ENCODE peak calls at places on chromosomes 16 and 17, in six cellular contexts. K, N, T, D, S and H are unnamed samples.

GRCh38 chr17:81030726-81031570 is 4.0 kb upstream of the BAIAP2 start:
- DNase-seq in T (no peak), D (no peak), S (peak; percentile 81), K (peak; percentile 75), N (no peak), H (no peak)

GRCh38 chr17:40022961-40023541 is 7.8 kb downstream of the CSF3 start:
- DNase-seq in S (peak; percentile 79), N (no peak), K (no peak), D (no peak), T (no peak), H (no peak)

GRCh38 chr17:2064980-2065785 is 10.3 kb downstream of the HIC1 start:
- DNase-seq in S (no peak), D (no peak), N (no peak), T (no peak), K (no peak), H (no peak)

GRCh38 chr16:12067714-12068401 is 91.3 kb downstream of the SNX29 start:
- DNase-seq in N (peak; percentile 58), T (peak; percentile 52), D (peak; percentile 72), K (peak; percentile 65), S (no peak), H (peak; percentile 62)

GRCh38 chr16:69143116-69143515 is 10.7 kb downstream of the UTP4 start:
- DNase-seq in S (no peak), T (peak; percentile 75), N (no peak), K (no peak), D (no peak), H (no peak)

GRCh38 chr17:82339634-82340580 is 6.3 kb upstream of the SECTM1 start:
- DNase-seq in N (no peak), S (peak; percentile 31), K (no peak), T (no peak), D (no peak), H (no peak)

GRCh38 chr16:85711982-85712587 is 23.3 kb upstream of the GINS2 start:
- DNase-seq in T (no peak), N (no peak), S (no peak), K (no peak), D (no peak), H (no peak)

GRCh38 chr16:50190292-50190691 is 37.2 kb downstream of the TENT4B start:
- DNase-seq in N (no peak), K (no peak), D (no peak), S (no peak), T (no peak), H (no peak)

GRCh38 chr17:57471941-57472368 is 215.6 kb downstream of the MSI2 start:
- DNase-seq in S (no peak), T (no peak), N (no peak), D (no peak), K (no peak), H (no peak)

GRCh38 chr17:29140631-29141483 is 39.3 kb downstream of the MYO18A start:
- DNase-seq in D (no peak), S (peak; percentile 83), N (peak; percentile 74), T (no peak), K (no peak), H (no peak)

GRCh38 chr17:67575325-67575724 is 142.4 kb upstream of the NOL11 start:
- DNase-seq in S (no peak), T (no peak), D (no peak), K (no peak), N (no peak), H (no peak)

GRCh38 chr17:67386965-67387551 is 10.0 kb downstream of the PITPNC1 start:
- DNase-seq in K (peak; percentile 38), T (peak; percentile 58), D (no peak), S (peak; percentile 87), N (no peak), H (no peak)

GRCh38 chr17:8266648-8267479 is 17.8 kb downstream of the PFAS start:
- DNase-seq in D (no peak), K (no peak), T (no peak), S (no peak), N (no peak), H (no peak)

GRCh38 chr17:5711344-5711743 is 127.0 kb upstream of the NLRP1 start:
- DNase-seq in D (no peak), K (no peak), N (no peak), T (no peak), S (no peak), H (no peak)

GRCh38 chr17:7133916-7134315 is 19.3 kb upstream of the ASGR2 start:
- DNase-seq in T (no peak), S (no peak), N (no peak), K (no peak), D (no peak), H (no peak)

GRCh38 chr16:56241596-56241995 is 50.3 kb downstream of the GNAO1 start:
- DNase-seq in K (no peak), D (no peak), T (no peak), S (no peak), N (no peak), H (no peak)

GRCh38 chr17:80795090-80795609 is 196.5 kb upstream of the CHMP6 start:
- DNase-seq in N (no peak), D (no peak), S (no peak), T (peak; percentile 24), K (no peak), H (no peak)

GRCh38 chr17:34393401-34393800 is 30.4 kb upstream of the CCL1 start:
- DNase-seq in K (no peak), S (no peak), T (no peak), N (no peak), D (no peak), H (no peak)

GRCh38 chr17:8837438-8838075 is 29.9 kb downstream of the PIK3R6 start:
- DNase-seq in S (no peak), K (peak; percentile 10), T (no peak), D (no peak), N (no peak), H (no peak)

GRCh38 chr17:50963139-50963538 is 97.0 kb upstream of the TOB1 start:
- DNase-seq in K (no peak), T (no peak), S (no peak), D (no peak), N (no peak), H (no peak)

GRCh38 chr16:72094266-72094610 is 591 bp downstream of the DHX38 start:
- DNase-seq in N (no peak), D (no peak), T (no peak), K (no peak), S (no peak), H (no peak)

GRCh38 chr16:67666032-67666537 is 465 bp downstream of the ENKD1 start:
- DNase-seq in D (no peak), N (no peak), K (no peak), S (peak; percentile 88), T (peak; percentile 54), H (no peak)

GRCh38 chr16:55655709-55656694 is at the start of gene SLC6A2:
- DNase-seq in N (no peak), D (no peak), K (no peak), S (peak; percentile 76), T (no peak), H (no peak)

GRCh38 chr16:72637306-72637705 is 410.6 kb downstream of the ZFHX3 start:
- DNase-seq in K (no peak), D (peak; percentile 29), S (no peak), T (no peak), N (no peak), H (no peak)

DNA sequence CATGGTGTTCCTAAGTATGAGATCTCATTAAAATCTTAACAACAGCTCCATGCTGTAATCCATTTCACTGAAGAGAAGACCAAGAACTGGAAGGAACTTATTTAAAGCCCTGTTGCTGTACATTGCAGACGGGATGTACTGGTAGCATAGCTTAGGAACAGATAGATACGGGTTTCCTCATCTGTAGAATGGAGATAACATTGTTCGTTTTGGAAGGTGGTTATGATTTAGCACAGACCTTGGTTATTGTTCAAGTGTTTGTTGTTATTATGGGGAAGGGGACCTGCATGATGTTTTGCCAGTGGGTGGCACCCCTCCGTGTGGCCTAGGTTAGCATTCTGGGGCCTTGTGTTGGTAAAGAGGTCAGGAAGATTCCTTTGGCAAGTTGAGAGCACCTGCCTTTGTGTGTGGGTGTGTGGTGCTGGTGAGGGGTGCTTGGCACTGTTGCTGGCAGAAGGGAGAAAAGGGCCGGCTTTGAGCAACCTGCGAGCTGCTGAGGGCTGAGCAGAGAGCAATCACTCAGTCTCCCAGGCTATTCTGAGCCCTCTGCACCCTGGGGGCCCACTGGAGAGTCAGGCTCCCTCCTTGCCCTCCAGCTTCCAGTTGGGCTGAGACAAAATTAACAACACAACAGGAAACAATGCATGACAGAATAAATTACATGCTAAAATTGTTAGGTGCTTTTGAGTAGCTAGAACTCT is 2.3 kb downstream of the TAOK2 start:
- DNase-seq in S (peak; percentile 34), K (no peak), N (no peak), D (no peak), T (no peak), H (no peak)
- H3K4me3 ChIP-seq in S (peak overlapping the region; percentile 97), K (peak overlapping the region; percentile 11), N (no peak overlapping the region), D (peak overlapping the region; percentile 95), T (no peak overlapping the region), H (peak overlapping the region; percentile 87)

DNA sequence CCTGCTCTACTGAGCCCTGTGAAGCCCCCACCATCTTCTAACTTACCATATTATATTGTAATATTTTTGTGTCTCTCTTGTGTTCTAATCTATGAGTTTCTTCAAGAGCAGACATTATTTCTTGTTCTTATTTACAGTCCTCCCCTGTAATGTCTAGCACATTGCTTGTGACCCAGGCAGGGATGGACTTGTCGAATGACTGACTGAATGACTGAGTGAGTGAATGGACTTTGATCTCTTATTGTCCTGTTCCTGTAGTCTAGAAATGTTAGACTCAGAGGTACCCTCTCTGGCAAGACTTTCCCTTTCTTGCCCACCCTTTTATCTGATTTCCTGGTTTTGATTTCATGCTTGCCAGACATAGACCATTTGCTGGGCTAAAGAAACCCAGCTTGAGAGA is 35.0 kb upstream of the MED13 start:
- DNase-seq in K (no peak), D (no peak), S (no peak), N (no peak), T (no peak), H (no peak)
- H3K4me3 ChIP-seq in K (no peak overlapping the region), D (no peak overlapping the region), S (no peak overlapping the region), N (no peak overlapping the region), T (no peak overlapping the region), H (no peak overlapping the region)

DNA sequence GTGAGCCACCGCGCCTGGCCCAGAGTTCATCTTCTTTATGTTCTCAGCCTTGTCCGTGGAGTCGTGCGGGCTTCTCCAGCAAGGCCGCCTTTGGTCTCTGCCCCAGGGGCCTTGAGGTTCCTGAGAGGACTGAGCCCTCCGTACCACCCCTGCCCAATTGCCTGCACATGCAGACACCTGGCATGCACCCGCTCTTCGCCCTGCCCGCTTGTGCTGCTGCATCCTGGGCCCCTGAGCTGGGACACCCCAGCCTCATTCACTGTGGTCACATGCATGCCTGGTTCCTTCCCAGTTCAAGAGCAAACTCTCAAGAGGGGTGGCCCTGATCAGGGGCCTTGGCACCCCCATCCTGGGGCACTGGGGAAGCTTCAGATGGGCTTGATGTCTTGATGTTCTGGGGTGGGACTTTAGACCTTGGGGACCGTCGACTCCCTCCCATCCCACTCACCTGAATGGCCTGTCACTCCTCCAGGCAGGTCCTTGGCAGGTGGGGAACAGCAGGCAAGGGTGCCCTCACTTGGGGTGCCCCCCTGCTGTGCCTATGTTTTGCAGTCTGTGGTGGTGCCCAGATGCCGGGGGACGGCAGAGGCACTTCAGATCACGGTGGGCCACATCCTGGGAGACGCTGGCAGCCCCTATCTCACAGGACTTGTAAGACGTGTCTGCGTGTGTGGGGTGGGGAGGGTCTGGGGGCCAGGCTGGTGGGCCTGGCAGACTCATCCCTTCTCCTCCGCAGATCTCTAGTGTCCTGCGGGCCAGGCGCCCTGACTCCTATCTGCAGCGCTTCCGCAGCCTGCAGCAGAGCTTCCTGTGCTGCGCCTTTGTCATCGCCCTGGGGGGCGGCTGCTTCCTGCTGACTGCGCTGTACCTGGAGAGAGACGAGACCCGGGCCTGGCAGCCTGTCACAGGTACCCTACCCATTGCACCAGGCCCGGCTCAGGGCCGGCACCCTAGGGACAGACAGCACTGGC is 12.7 kb upstream of the SPNS2 start:
- DNase-seq in S (no peak), K (no peak), N (peak; percentile 65), D (no peak), T (no peak), H (no peak)
- H3K4me3 ChIP-seq in S (no peak overlapping the region), K (no peak overlapping the region), N (peak overlapping the region; percentile 32), D (no peak overlapping the region), T (no peak overlapping the region), H (no peak overlapping the region)

GRCh38 chr17:55709984-55710383 is 12.7 kb downstream of the TMEM100 start:
- DNase-seq in S (no peak), K (no peak), N (no peak), T (no peak), D (no peak), H (no peak)
- H3K4me3 ChIP-seq in S (no peak overlapping the region), K (no peak overlapping the region), N (no peak overlapping the region), T (no peak overlapping the region), D (no peak overlapping the region), H (no peak overlapping the region)